ENCODE peak calls at places on chromosomes 13 and 19, in six cellular contexts. H is K562, C is H1, E is GM12892, O is GM12878, Q is HepG2. Y is an unnamed sample.

GRCh38 chr19:48598996-48599626 is 7.4 kb upstream of the SPACA4 start:
- DNase-seq in H (no peak), C (no peak), E (no peak), O (no peak), Q (no peak), Y (no peak)

GRCh38 chr13:20331949-20332348 is 99.8 kb upstream of the GJB6 start:
- DNase-seq in H (no peak), C (no peak), E (no peak), O (no peak), Q (no peak), Y (no peak)

GRCh38 chr13:44868397-44868796 is 120.9 kb downstream of the NUFIP1 start:
- DNase-seq in H (no peak), C (no peak), E (no peak), O (peak), Q (no peak), Y (peak)

GRCh38 chr19:29519146-29519545 is 6.6 kb upstream of the VSTM2B start:
- DNase-seq in H (no peak), C (no peak), E (no peak), O (no peak), Q (no peak), Y (no peak)

GRCh38 chr13:95128045-95128643 is 173.1 kb downstream of the ABCC4 start:
- DNase-seq in H (no peak), C (no peak), E (no peak), O (no peak), Q (peak), Y (no peak)

GRCh38 chr13:39765801-39766463 is 110.5 kb downstream of the COG6 start:
- DNase-seq in H (no peak), C (no peak), E (no peak), O (no peak), Q (no peak), Y (no peak)

GRCh38 chr13:74153316-74153715 is 19.1 kb upstream of the KLF12 start:
- DNase-seq in H (no peak), C (no peak), E (no peak), O (no peak), Q (no peak), Y (no peak)

GRCh38 chr19:33348301-33349010 is 25.1 kb upstream of the CEBPG start:
- DNase-seq in H (no peak), C (no peak), E (no peak), O (no peak), Q (peak), Y (no peak)

GRCh38 chr13:24215732-24216131 is 55.2 kb downstream of the SPATA13 start:
- DNase-seq in H (no peak), C (no peak), E (no peak), O (no peak), Q (no peak), Y (no peak)

GRCh38 chr13:26837997-26838396 is 77.4 kb upstream of the GPR12 start:
- DNase-seq in H (no peak), C (no peak), E (no peak), O (no peak), Q (no peak), Y (no peak)

GRCh38 chr13:43797154-43797553 is 10.4 kb upstream of the ENOX1 start:
- DNase-seq in H (no peak), C (no peak), E (no peak), O (no peak), Q (no peak), Y (no peak)

GRCh38 chr19:48110350-48110966 is at the start of gene PLA2G4C:
- DNase-seq in H (peak), C (peak), E (peak), O (peak), Q (peak), Y (peak)

GRCh38 chr13:76463314-76463713 is 422.9 kb downstream of the KCTD12 start:
- DNase-seq in H (no peak), C (no peak), E (no peak), O (no peak), Q (no peak), Y (no peak)

GRCh38 chr19:35261356-35262100 is 7.2 kb upstream of the USF2 start:
- DNase-seq in H (no peak), C (no peak), E (no peak), O (no peak), Q (no peak), Y (no peak)

GRCh38 chr19:2527716-2528115 is 51.8 kb downstream of the GADD45B start:
- DNase-seq in H (no peak), C (no peak), E (no peak), O (no peak), Q (no peak), Y (no peak)

GRCh38 chr19:6464070-6464873 is at the start of gene CRB3:
- DNase-seq in H (no peak), C (peak), E (no peak), O (no peak), Q (peak), Y (no peak)

GRCh38 chr13:99415014-99415650 is 86.1 kb upstream of the TM9SF2 start:
- DNase-seq in H (no peak), C (no peak), E (no peak), O (no peak), Q (no peak), Y (no peak)

GRCh38 chr13:73940098-73940497 is 194.1 kb downstream of the KLF12 start:
- DNase-seq in H (no peak), C (no peak), E (no peak), O (no peak), Q (no peak), Y (no peak)

GRCh38 chr19:53511933-53512374 is 26.0 kb upstream of the ZNF331 start:
- DNase-seq in H (peak), C (peak), E (no peak), O (no peak), Q (peak), Y (peak)

GRCh38 chr19:51098366-51099069 is 9.7 kb downstream of the CTU1 start:
- DNase-seq in H (no peak), C (no peak), E (no peak), O (no peak), Q (no peak), Y (no peak)

GRCh38 chr19:3045885-3046603 is 16.3 kb downstream of the TLE5 start:
- DNase-seq in H (no peak), C (no peak), E (no peak), O (no peak), Q (no peak), Y (no peak)

GRCh38 chr13:31200636-31200970 is 828 bp downstream of the B3GLCT start:
- DNase-seq in H (peak), C (no peak), E (peak), O (no peak), Q (peak), Y (no peak)

GRCh38 chr13:67036694-67037093 is 193.4 kb downstream of the PCDH9 start:
- DNase-seq in H (no peak), C (no peak), E (no peak), O (no peak), Q (no peak), Y (no peak)

GRCh38 chr19:46659151-46660007 is 1.6 kb downstream of the DACT3 start:
- DNase-seq in H (peak), C (no peak), E (no peak), O (no peak), Q (no peak), Y (no peak)

GRCh38 chr19:42850981-42851717 is 28.4 kb downstream of the PSG1 start:
- DNase-seq in H (no peak), C (no peak), E (no peak), O (no peak), Q (peak), Y (no peak)

GRCh38 chr19:10390652-10391286 is 10.4 kb upstream of the TYK2 start:
- DNase-seq in H (peak), C (no peak), E (no peak), O (no peak), Q (peak), Y (peak)
- TF ChIP-seq TAF1 in H (no peak), C (no peak), E (no peak), O (no peak), Q (no peak), Y (no peak)

DNA sequence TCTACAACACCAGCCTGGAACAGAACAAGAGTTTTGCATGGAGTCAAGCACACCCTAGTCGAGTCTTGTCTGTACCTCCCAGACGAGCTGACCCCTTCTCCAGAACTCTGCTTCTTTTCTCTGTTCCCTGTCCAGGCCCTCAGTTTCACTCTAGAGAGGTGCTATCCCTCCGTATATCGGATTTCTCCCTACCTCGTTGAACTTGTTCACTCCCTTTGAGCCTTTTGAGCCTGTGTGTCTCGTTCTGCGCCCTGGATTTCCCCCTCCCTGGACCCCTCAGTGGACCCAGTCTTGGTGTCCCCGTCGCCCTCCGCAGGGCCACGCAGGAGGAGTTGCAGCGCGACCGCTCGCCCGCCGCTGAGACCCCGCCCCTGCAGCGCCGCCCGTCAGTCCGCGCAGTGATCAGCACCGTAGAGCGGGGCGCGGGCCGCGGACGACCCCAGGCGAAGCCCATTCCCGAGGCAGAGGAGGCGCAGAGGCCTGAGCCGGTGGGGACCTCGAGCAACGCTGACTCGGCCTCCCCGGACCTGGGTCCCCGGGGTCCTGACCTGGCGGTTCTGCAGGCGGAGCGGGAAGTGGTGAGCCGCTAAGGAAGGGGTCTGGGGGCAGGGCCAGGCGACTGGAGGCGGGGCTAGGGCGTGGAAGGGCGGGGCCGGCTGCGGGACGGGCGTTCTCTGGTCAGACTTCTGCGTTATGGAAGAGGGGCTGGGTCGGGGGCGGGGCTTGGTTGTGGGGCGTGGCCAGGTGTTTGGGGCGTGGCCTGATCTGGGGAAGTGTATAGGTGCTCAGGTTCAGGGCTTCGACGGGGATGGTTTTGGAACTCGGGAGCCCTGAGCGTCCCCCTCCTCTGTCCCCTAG is 5.5 kb downstream of the EPS8L1 start:
- DNase-seq in H (peak), C (peak), E (peak), O (peak), Q (peak), Y (peak)
- TF ChIP-seq POLR2AphosphoS5 in H (peak), C (no peak), E (no peak), O (no peak), Q (peak), Y (no peak)

GRCh38 chr13:52599037-52599852 is 43.0 kb upstream of the HNRNPA1L2 start:
- DNase-seq in H (no peak), C (no peak), E (no peak), O (no peak), Q (no peak), Y (no peak)

GRCh38 chr13:52597676-52598075 is 44.6 kb upstream of the HNRNPA1L2 start:
- DNase-seq in H (no peak), C (no peak), E (no peak), O (no peak), Q (no peak), Y (no peak)

GRCh38 chr13:52600666-52601065 is 41.6 kb upstream of the HNRNPA1L2 start:
- DNase-seq in H (no peak), C (no peak), E (no peak), O (no peak), Q (no peak), Y (no peak)

DNA sequence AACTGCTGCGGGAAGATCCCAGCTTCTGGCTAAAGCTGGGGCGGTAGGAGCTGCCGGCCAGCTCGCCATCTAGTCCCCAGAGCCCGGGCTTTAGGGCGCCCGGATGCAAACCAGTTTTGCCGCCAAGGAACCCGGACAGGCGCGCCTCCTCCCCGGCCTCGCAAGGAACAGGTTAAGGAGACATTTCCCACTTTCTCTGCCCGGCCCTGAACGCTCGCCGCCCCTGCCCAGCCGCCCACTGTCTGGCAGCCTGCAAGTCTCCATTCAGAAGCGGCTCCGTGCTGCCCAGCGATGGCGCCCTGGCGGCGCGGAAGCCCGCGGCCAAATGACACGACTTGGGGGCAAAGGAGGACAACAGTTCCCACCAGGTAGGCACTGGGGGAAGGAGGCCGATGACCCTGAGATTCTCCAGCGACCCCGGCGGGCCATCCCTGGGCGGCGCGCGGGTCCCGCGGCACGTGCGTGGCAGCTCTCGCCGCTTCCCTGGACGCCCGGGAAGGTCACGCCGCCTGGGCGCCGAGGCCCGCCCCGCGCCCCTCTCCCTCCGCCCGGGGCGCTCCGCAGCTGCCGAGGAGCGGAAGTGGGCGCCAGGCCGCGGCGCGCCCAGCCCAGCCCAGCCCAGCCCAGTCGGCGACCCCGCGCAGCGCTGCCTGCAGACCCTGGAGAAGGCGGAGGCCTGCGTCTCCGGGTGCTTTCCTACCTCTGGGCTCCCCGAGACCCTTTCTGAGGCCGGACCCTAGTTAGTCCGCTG is 42.2 kb upstream of the HNRNPA1L2 start:
- DNase-seq in H (no peak), C (no peak), E (peak), O (no peak), Q (no peak), Y (no peak)
- TF ChIP-seq POLR2A in H (no peak), C (peak), E (no peak), O (no peak), Q (peak), Y (no peak)

DNA sequence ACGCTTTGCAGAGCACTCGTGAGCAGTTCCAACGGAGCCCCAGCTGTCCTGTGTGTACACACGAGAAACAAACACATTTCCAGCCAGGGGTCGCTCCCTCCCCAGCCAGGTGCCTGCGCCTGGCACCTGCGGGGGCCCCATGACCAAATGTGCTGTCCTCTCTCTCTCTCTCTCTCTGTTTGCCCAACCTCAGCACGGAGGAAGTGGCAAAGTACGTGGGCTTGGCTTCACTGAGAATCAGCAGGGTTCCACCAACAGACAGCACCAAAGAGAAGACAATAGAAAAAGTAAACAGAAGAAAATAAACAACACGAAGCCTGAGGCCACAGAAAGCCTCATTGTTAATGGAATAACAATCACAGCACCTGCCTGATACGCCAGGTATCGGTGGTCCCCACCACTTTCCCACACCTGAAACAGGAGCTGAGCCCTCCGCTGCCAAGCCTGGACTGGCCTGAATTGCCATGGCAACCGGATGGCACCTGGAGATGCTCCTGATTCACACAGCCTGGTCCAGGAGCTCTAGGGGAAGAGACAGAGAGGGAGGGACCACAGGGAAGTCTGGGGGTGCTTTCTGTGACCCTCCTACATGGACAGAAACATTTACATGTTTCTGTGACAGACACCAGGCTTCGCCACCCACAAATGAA is 103.9 kb upstream of the CACNA1A start:
- DNase-seq in H (peak), C (no peak), E (no peak), O (no peak), Q (no peak), Y (no peak)
- TF ChIP-seq TAF1 in H (no peak), C (no peak), E (no peak), O (no peak), Q (no peak), Y (no peak)

DNA sequence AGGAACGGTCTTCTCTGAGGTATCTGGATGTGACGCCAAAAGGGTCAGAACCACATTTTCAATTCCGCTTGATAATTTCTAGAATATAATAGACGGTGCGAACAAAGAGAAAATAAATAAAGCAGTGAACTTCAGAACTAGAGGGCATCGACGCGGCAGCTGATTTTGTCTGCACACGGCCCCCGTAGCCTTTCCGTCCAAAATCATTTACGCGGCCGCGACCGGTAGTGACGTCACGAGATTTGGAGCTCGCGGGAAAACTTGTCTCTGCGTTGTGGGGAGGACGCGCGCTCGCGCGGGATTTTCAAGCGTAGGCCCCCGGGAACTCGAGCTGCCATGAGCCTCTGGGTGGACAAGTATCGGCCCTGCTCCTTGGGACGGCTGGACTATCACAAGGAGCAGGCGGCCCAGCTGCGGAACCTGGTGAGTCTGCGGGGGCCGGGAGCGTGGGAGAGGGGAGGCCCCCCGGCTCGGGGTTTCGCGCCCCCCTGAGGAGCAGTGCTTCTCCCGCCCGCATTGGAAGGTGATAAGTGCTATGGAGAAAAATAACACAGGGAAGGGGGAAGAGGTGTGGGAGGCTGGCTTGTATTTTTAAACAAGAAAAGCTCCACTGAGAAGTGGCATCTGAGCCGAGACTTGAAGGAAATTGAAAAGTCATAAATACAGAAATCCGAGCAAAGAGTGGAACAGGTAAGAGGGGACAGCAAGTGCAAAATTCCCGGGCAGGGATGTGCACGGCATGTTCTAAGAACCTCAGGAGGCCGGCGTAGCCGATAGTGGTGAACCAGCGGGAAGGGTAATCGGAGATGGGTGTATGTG is at the start of gene RFC3:
- DNase-seq in H (peak), C (peak), E (peak), O (peak), Q (peak), Y (peak)
- TF ChIP-seq POLR2AphosphoS5 in H (peak), C (peak), E (peak), O (peak), Q (peak), Y (peak)